ENCODE peak calls at places on chromosomes 13 and 19, in five cellular contexts. One of them, this sample, is unnamed.

GRCh38 chr13:80716610-80717081 is 375.7 kb upstream of the SPRY2 start:
- DNase-seq in SJSA1: no peak
- DNase-seq in HepG2: no peak
- DNase-seq in heart right ventricle: peak; percentile 30
- DNase-seq in IMR-90: no peak
- DNase-seq in this sample: no peak

GRCh38 chr13:37194428-37194861 is 89.0 kb upstream of the CSNK1A1L start:
- DNase-seq in SJSA1: no peak
- DNase-seq in HepG2: no peak
- DNase-seq in heart right ventricle: no peak
- DNase-seq in IMR-90: peak; percentile 82
- DNase-seq in this sample: no peak

GRCh38 chr19:35220315-35220921 is 8.1 kb downstream of the FAM187B start:
- DNase-seq in SJSA1: no peak
- DNase-seq in HepG2: no peak
- DNase-seq in heart right ventricle: no peak
- DNase-seq in IMR-90: no peak
- DNase-seq in this sample: no peak

GRCh38 chr19:920051-920857 is 3.1 kb downstream of the KISS1R start:
- DNase-seq in SJSA1: peak; percentile 47
- DNase-seq in HepG2: no peak
- DNase-seq in heart right ventricle: no peak
- DNase-seq in IMR-90: no peak
- DNase-seq in this sample: peak; percentile 18

GRCh38 chr13:28423010-28423409 is 71.9 kb downstream of the FLT1 start:
- DNase-seq in SJSA1: no peak
- DNase-seq in HepG2: no peak
- DNase-seq in heart right ventricle: peak; percentile 27
- DNase-seq in IMR-90: no peak
- DNase-seq in this sample: no peak

GRCh38 chr13:92743992-92744391 is 482.6 kb upstream of the GPC6 start:
- DNase-seq in SJSA1: no peak
- DNase-seq in HepG2: no peak
- DNase-seq in heart right ventricle: no peak
- DNase-seq in IMR-90: no peak
- DNase-seq in this sample: no peak

GRCh38 chr19:46860846-46861690 is at the start of gene ARHGAP35:
- DNase-seq in SJSA1: no peak
- DNase-seq in HepG2: no peak
- DNase-seq in heart right ventricle: no peak
- DNase-seq in IMR-90: no peak
- DNase-seq in this sample: no peak

GRCh38 chr13:98537740-98538139 is 39.2 kb downstream of the STK24 start:
- DNase-seq in SJSA1: no peak
- DNase-seq in HepG2: no peak
- DNase-seq in heart right ventricle: no peak
- DNase-seq in IMR-90: no peak
- DNase-seq in this sample: no peak

GRCh38 chr19:3983936-3984583 is 1.2 kb downstream of the EEF2 start:
- DNase-seq in SJSA1: no peak
- DNase-seq in HepG2: no peak
- DNase-seq in heart right ventricle: no peak
- DNase-seq in IMR-90: peak; percentile 47
- DNase-seq in this sample: no peak

GRCh38 chr13:110690516-110690915 is 15.4 kb downstream of the CARS2 start:
- DNase-seq in SJSA1: peak; percentile 70
- DNase-seq in HepG2: no peak
- DNase-seq in heart right ventricle: no peak
- DNase-seq in IMR-90: no peak
- DNase-seq in this sample: no peak

GRCh38 chr19:16244091-16244490 is 46.4 kb downstream of the AP1M1 start:
- DNase-seq in SJSA1: no peak
- DNase-seq in HepG2: no peak
- DNase-seq in heart right ventricle: no peak
- DNase-seq in IMR-90: peak; percentile 80
- DNase-seq in this sample: no peak

GRCh38 chr19:17720487-17720839 is 1.2 kb downstream of the MAP1S start:
- DNase-seq in SJSA1: no peak
- DNase-seq in HepG2: no peak
- DNase-seq in heart right ventricle: no peak
- DNase-seq in IMR-90: no peak
- DNase-seq in this sample: peak; percentile 11
- H3K27ac ChIP-seq in SJSA1: no peak overlapping the region
- H3K27ac ChIP-seq in HepG2: no peak overlapping the region
- H3K27ac ChIP-seq in heart right ventricle: peak overlapping the region; percentile 72
- H3K27ac ChIP-seq in IMR-90: no peak overlapping the region
- H3K27ac ChIP-seq in this sample: peak overlapping the region; percentile 56

GRCh38 chr13:27271572-27272096 is 1.0 kb downstream of the RASL11A start:
- DNase-seq in SJSA1: no peak
- DNase-seq in HepG2: no peak
- DNase-seq in heart right ventricle: no peak
- DNase-seq in IMR-90: no peak
- DNase-seq in this sample: no peak
- H3K27ac ChIP-seq in SJSA1: no peak overlapping the region
- H3K27ac ChIP-seq in HepG2: no peak overlapping the region
- H3K27ac ChIP-seq in heart right ventricle: peak overlapping the region; percentile 93
- H3K27ac ChIP-seq in IMR-90: peak overlapping the region; percentile 80
- H3K27ac ChIP-seq in this sample: peak overlapping the region; percentile 89

GRCh38 chr13:41310963-41311606 is at the start of gene NAA16:
- DNase-seq in SJSA1: peak; percentile 96
- DNase-seq in HepG2: peak; percentile 72
- DNase-seq in heart right ventricle: peak; percentile 94
- DNase-seq in IMR-90: peak; percentile 90
- DNase-seq in this sample: peak; percentile 90
- H3K27ac ChIP-seq in SJSA1: peak within 1 kb of the TSS; percentile 57
- H3K27ac ChIP-seq in HepG2: peak within 1 kb of the TSS; percentile 89
- H3K27ac ChIP-seq in heart right ventricle: peak within 1 kb of the TSS; percentile 96
- H3K27ac ChIP-seq in IMR-90: peak within 1 kb of the TSS; percentile 91
- H3K27ac ChIP-seq in this sample: peak within 1 kb of the TSS; percentile 92

DNA sequence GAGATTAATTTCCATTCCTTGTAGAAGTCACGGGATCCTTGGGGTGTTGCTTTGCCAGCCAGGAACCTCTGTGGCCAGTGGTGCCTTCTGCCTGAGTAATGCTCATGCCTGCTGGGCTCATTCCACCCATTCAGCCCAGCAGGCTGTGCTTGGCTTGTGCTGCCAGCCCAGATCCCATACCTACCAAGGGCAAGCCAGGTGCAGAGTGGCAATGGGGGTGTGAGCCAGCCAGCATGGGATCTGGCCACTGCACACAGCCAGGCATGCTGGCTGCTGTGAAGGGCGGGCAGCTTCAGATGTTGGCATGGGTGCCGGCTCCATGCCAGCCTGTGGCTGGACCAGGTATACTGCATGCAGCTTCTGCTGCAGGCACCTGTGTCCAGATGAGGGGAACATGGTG is 42.5 kb downstream of the WDFY2 start:
- DNase-seq in SJSA1: no peak
- DNase-seq in HepG2: no peak
- DNase-seq in heart right ventricle: no peak
- DNase-seq in IMR-90: no peak
- DNase-seq in this sample: no peak
- H3K27ac ChIP-seq in SJSA1: no peak overlapping the region
- H3K27ac ChIP-seq in HepG2: no peak overlapping the region
- H3K27ac ChIP-seq in heart right ventricle: no peak overlapping the region
- H3K27ac ChIP-seq in IMR-90: no peak overlapping the region
- H3K27ac ChIP-seq in this sample: peak overlapping the region; percentile 61

DNA sequence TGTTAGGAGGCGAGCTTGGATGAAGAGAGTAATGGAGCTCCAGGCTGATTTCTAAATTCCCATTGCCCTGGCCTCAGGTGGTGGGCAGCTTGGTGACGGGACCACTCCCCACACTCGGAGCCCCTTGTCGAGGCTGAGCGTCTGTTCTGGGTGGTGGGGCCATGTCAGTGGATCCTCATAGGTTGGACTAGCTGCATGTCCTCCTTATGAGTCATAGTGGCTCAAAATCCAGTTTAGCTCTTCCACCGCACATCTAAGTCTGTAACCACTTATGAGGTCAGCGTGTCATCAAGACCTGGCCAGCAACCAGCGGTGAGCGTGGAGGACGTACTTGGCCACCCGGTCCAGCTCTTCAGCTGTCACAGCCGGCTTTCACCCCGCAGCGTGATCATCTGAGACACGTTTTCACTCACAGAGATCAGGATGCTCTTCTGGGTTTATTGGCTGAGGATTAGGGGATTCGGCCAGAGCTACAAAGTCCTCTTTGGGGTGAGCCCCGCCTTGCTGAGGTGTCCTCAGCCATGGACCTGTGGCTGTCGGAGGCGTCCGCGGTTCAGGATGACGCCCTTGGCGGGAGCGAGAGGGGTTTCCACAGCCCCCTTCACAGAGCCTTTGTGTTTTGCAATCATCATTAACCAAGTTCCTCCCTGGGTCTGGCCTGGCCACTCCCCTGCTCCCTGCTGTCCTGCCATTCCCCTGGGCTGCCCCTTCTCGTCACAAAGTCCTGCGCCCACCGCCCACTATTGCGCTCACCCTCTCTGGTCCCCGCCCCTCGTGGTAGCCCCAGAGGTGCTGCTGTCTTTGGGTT is 41.9 kb downstream of the ADPRHL1 start:
- DNase-seq in SJSA1: peak; percentile 91
- DNase-seq in HepG2: peak; percentile 32
- DNase-seq in heart right ventricle: peak; percentile 69
- DNase-seq in IMR-90: peak; percentile 99
- DNase-seq in this sample: no peak
- H3K27ac ChIP-seq in SJSA1: peak overlapping the region; percentile 100
- H3K27ac ChIP-seq in HepG2: no peak overlapping the region
- H3K27ac ChIP-seq in heart right ventricle: peak overlapping the region; percentile 89
- H3K27ac ChIP-seq in IMR-90: peak overlapping the region; percentile 82
- H3K27ac ChIP-seq in this sample: no peak overlapping the region